ENCODE peak calls at places on chromosome 11, in ten cellular contexts. C is effector CD8-positive, alpha-beta T cell; Z is substantia nigra; U is iPS-NIHi11; G is HFFc6; T is renal cortical epithelial cell; Y is stimulated activated CD8-positive, alpha-beta memory T cell treated with anti-CD3 and anti-CD28 coated beads, Interleukin-4, amount 100 ng/mL, for 48 hours; W is gastrocnemius medialis; H is NCI-H446 treated with DMSO at 0.1 percent for 48 hours; E is mesothelial cell of epicardium. X is an unnamed sample.

GRCh38 chr11:114317738-114318137 is 21.5 kb downstream of the NNMT start:
- DNase-seq in C (no peak), Z (no peak), U (peak), G (peak), T (peak), Y (no peak), W (no peak), H (no peak), E (no peak), X (no peak)

GRCh38 chr11:35539781-35540281 is 14.4 kb upstream of the PAMR1 start:
- DNase-seq in C (no peak), Z (no peak), U (no peak), G (peak), T (peak), Y (no peak), W (peak), H (no peak), E (no peak), X (no peak)

GRCh38 chr11:77619576-77620198 is 17.9 kb downstream of the CLNS1A start:
- DNase-seq in C (no peak), Z (no peak), U (peak), G (peak), T (peak), Y (no peak), W (no peak), H (no peak), E (no peak), X (no peak)

GRCh38 chr11:65911682-65912568 is 6.9 kb downstream of the C11orf68 start:
- DNase-seq in C (no peak), Z (no peak), U (peak), G (peak), T (peak), Y (no peak), W (no peak), H (peak), E (no peak), X (peak)

GRCh38 chr11:74650498-74650897 is 58.1 kb downstream of the POLD3 start:
- DNase-seq in C (no peak), Z (no peak), U (no peak), G (no peak), T (no peak), Y (no peak), W (no peak), H (no peak), E (no peak), X (no peak)

GRCh38 chr11:71240865-71241691 is 11.3 kb downstream of the SHANK2 start:
- DNase-seq in C (no peak), Z (no peak), U (peak), G (peak), T (peak), Y (no peak), W (no peak), H (no peak), E (no peak), X (peak)

GRCh38 chr11:24900524-24900923 is 403.7 kb downstream of the LUZP2 start:
- DNase-seq in C (no peak), Z (no peak), U (no peak), G (no peak), T (no peak), Y (no peak), W (no peak), H (no peak), E (no peak), X (no peak)

GRCh38 chr11:30876656-30877371 is 290.7 kb upstream of the MPPED2 start:
- DNase-seq in C (no peak), Z (no peak), U (no peak), G (no peak), T (no peak), Y (no peak), W (no peak), H (no peak), E (no peak), X (no peak)

GRCh38 chr11:112962854-112963367 is 1.7 kb downstream of the NCAM1 start:
- DNase-seq in C (no peak), Z (peak), U (peak), G (no peak), T (no peak), Y (no peak), W (peak), H (peak), E (peak), X (no peak)

GRCh38 chr11:32602657-32603410 is 19.2 kb downstream of the EIF3M start:
- DNase-seq in C (no peak), Z (no peak), U (no peak), G (no peak), T (no peak), Y (no peak), W (no peak), H (no peak), E (no peak), X (no peak)

GRCh38 chr11:64577202-64577601 is 13.8 kb upstream of the SLC22A12 start:
- DNase-seq in C (no peak), Z (no peak), U (no peak), G (no peak), T (no peak), Y (no peak), W (no peak), H (no peak), E (no peak), X (no peak)

GRCh38 chr11:2975594-2975993 is 16.5 kb downstream of the NAP1L4 start:
- DNase-seq in C (peak), Z (peak), U (peak), G (peak), T (peak), Y (peak), W (no peak), H (no peak), E (no peak), X (peak)

GRCh38 chr11:74646964-74647363 is 54.6 kb downstream of the POLD3 start:
- DNase-seq in C (no peak), Z (no peak), U (no peak), G (no peak), T (no peak), Y (no peak), W (no peak), H (no peak), E (no peak), X (no peak)

GRCh38 chr11:117172678-117173421 is 5.7 kb upstream of the SIDT2 start:
- DNase-seq in C (no peak), Z (no peak), U (no peak), G (no peak), T (peak), Y (no peak), W (no peak), H (no peak), E (no peak), X (no peak)

GRCh38 chr11:95337175-95337957 is 106.4 kb upstream of the SESN3 start:
- DNase-seq in C (no peak), Z (peak), U (no peak), G (no peak), T (peak), Y (peak), W (peak), H (peak), E (peak), X (no peak)

GRCh38 chr11:22192289-22192641 is 620 bp upstream of the ANO5 start:
- DNase-seq in C (no peak), Z (no peak), U (peak), G (no peak), T (peak), Y (no peak), W (peak), H (no peak), E (no peak), X (peak)

GRCh38 chr11:30392221-30392784 is 69.4 kb downstream of the ARL14EP start:
- DNase-seq in C (no peak), Z (no peak), U (no peak), G (peak), T (peak), Y (no peak), W (no peak), H (no peak), E (no peak), X (no peak)

GRCh38 chr11:110467556-110467955 is 37.8 kb downstream of the FDX1 start:
- DNase-seq in C (no peak), Z (no peak), U (no peak), G (no peak), T (no peak), Y (no peak), W (no peak), H (no peak), E (no peak), X (no peak)

GRCh38 chr11:72352859-72353551 is 81.3 kb downstream of the CLPB start:
- DNase-seq in C (no peak), Z (peak), U (peak), G (peak), T (peak), Y (peak), W (no peak), H (peak), E (peak), X (no peak)

GRCh38 chr11:104928831-104929230 is 30.6 kb upstream of the CASP12 start:
- DNase-seq in C (no peak), Z (no peak), U (no peak), G (no peak), T (no peak), Y (no peak), W (no peak), H (no peak), E (no peak), X (no peak)

GRCh38 chr11:12175694-12176241 is 65.4 kb downstream of the MICAL2 start:
- DNase-seq in C (no peak), Z (no peak), U (no peak), G (peak), T (peak), Y (peak), W (no peak), H (no peak), E (no peak), X (peak)